ENCODE peak calls at places on chromosome 3, in five cellular contexts. J, P, N, K and V are unnamed samples.

GRCh38 chr3:141311170-141311495 is 57.2 kb upstream of the ZBTB38 start:
- DNase-seq in J (no peak), P (no peak), N (no peak), K (no peak), V (no peak)

GRCh38 chr3:37493485-37494080 is 319.2 kb upstream of the LRRFIP2 start:
- DNase-seq in J (no peak), P (no peak), N (no peak), K (no peak), V (no peak)

GRCh38 chr3:190605385-190605784 is 91.5 kb downstream of the IL1RAP start:
- DNase-seq in J (no peak), P (no peak), N (no peak), K (no peak), V (no peak)

GRCh38 chr3:139288266-139288821 is 55.5 kb upstream of the MRPS22 start:
- DNase-seq in J (no peak), P (no peak), N (no peak), K (no peak), V (no peak)

GRCh38 chr3:38009807-38010591 is 19.4 kb downstream of the VILL start:
- DNase-seq in J (no peak), P (no peak), N (no peak), K (no peak), V (peak; percentile 52)

GRCh38 chr3:126439346-126439967 is 36.2 kb downstream of the ZXDC start:
- DNase-seq in J (no peak), P (no peak), N (no peak), K (no peak), V (no peak)

GRCh38 chr3:136018876-136019275 is 53.3 kb downstream of the PPP2R3A start:
- DNase-seq in J (no peak), P (no peak), N (no peak), K (no peak), V (no peak)

GRCh38 chr3:186990878-186991308 is 60.6 kb downstream of the ST6GAL1 start:
- DNase-seq in J (no peak), P (no peak), N (no peak), K (no peak), V (no peak)

DNA sequence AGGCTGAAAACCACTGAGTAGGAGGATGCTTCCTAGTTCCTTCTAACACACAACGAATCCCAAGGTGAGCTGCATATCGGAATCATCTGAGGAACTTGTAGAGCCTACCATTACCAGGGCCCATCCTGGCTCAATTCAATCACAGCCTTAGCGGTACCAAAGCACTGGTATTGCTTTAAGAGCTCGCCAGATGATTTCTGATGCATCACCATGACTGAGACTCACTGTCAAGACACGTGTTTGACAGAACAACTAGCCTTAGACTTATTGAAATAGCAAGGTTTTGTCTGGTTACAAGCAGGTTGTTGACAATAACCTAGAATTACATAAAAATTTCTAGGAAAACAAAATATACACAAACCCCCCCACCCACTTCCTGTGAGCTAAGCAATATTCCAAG is 68.5 kb downstream of the CBLB start:
- DNase-seq in J (no peak), P (no peak), N (no peak), K (no peak), V (no peak)
- H3K4me1 ChIP-seq in J (peaks cover 36% of the 10 kb centered on the region), P (peaks cover 3% of the 10 kb centered on the region), N (peaks cover 19% of the 10 kb centered on the region), K (peaks cover 11% of the 10 kb centered on the region), V (no peaks in the 10 kb centered on the region)

DNA sequence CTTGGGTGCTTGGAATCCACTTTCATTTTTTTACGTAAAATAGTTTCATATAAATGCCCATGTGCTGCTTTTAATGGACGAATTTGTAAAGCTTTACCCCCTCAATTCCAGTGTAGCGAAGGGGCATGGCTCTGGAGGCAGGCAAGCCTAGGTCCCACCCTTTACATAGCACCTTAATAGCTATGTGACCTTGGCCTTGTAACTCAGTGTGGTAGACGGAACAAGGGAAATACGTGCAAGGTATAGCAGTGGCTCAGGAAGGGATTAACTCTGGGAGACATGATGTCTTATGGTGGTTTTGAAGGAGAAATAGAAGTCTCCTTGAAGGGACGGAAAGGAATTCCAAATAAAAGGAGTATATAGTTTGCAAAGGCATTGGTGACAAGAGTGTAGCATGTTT is 1.4 kb downstream of the SEC61A1 start:
- DNase-seq in J (no peak), P (no peak), N (no peak), K (no peak), V (no peak)
- H3K36me3 ChIP-seq in J (peaks cover 17% of the 10 kb centered on the region), P (peaks cover 35% of the 10 kb centered on the region), N (peaks cover 39% of the 10 kb centered on the region), K (no peaks in the 10 kb centered on the region), V (peaks cover 5% of the 10 kb centered on the region)

GRCh38 chr3:58334013-58334321 is 1.3 kb downstream of the PXK start:
- DNase-seq in J (no peak), P (no peak), N (no peak), K (no peak), V (no peak)
- H3K4me1 ChIP-seq in J (peaks cover 29% of the 10 kb centered on the region), P (peaks cover 40% of the 10 kb centered on the region), N (peaks cover 29% of the 10 kb centered on the region), K (peaks cover 25% of the 10 kb centered on the region), V (peaks cover 5% of the 10 kb centered on the region)

GRCh38 chr3:125367403-125368230 is 7.5 kb downstream of the ZNF148 start:
- DNase-seq in J (no peak), P (no peak), N (no peak), K (no peak), V (no peak)

DNA sequence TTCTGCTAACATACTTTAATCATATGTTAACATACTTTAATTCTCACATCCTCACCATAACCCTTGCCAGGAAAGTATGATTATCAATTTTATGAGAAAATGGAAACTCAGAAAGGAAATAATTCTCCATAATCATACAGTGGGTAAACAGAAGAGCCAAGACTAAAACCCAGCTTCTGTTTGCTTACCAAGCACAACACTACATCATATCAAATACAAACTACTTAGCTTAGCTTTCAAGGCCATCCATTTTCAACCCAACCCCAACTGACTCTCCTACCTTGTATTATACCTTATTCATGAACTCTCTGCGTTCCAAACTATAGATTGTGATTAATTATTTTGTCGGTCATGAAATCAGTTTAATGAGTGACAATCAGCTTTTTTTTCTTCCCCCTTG is 9.0 kb downstream of the ZNF148 start:
- DNase-seq in J (no peak), P (no peak), N (no peak), K (no peak), V (no peak)
- H3K36me3 ChIP-seq in J (no peaks in the 10 kb centered on the region), P (no peaks in the 10 kb centered on the region), N (no peaks in the 10 kb centered on the region), K (no peaks in the 10 kb centered on the region), V (no peaks in the 10 kb centered on the region)

GRCh38 chr3:66396161-66396760 is 104.6 kb downstream of the LRIG1 start:
- DNase-seq in J (no peak), P (peak; percentile 40), N (no peak), K (no peak), V (no peak)
- H3K4me1 ChIP-seq in J (peaks cover 20% of the 10 kb centered on the region), P (peaks cover 34% of the 10 kb centered on the region), N (peaks cover 32% of the 10 kb centered on the region), K (no peaks in the 10 kb centered on the region), V (no peaks in the 10 kb centered on the region)

DNA sequence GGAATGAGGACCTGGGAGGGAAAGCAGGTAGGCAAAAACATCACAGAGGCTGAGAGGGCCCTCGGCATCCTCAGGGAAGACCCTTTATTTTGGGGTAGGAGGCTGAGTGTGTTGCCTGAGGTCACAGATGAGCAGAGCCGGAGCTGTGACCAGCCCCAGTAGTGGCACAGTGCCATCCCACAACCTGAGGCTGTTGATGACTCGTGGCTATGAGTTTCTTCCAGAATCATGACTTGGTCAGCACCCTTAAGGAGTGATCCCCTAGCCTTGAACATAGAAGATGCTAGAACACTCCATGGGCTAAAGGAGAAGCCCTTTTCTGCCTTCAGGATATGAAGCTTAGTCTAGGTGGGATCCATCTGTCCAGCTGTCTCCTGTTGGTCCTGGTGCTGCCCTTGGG is 19.5 kb upstream of the CXCR6 start:
- DNase-seq in J (no peak), P (no peak), N (no peak), K (no peak), V (no peak)
- H3K36me3 ChIP-seq in J (peaks cover 36% of the 10 kb centered on the region), P (peaks cover 77% of the 10 kb centered on the region), N (peaks cover 84% of the 10 kb centered on the region), K (no peaks in the 10 kb centered on the region), V (peaks cover 6% of the 10 kb centered on the region)